ENCODE peak calls at places on chromosome 22, in six cellular contexts. I is globus pallidus, P is nucleus accumbens, C is thoracic aorta, R is AG10803, H is body of pancreas. S is an unnamed sample.

GRCh38 chr22:49998718-49999062 is 13.9 kb downstream of the IL17REL start:
- DNase-seq in H (no peak), I (no peak), R (no peak), P (no peak), C (no peak), S (no peak)

GRCh38 chr22:24445481-24446290 is 18.3 kb downstream of the ADORA2A start:
- DNase-seq in R (no peak), I (no peak), H (no peak), C (no peak), P (no peak), S (no peak)

GRCh38 chr22:17832665-17833064 is 58.4 kb upstream of the BID start:
- DNase-seq in R (no peak), H (no peak), I (no peak), C (no peak), P (no peak), S (no peak)

GRCh38 chr22:46934746-46935491 is 172.5 kb downstream of the TBC1D22A start:
- DNase-seq in H (peak), C (no peak), R (peak), I (no peak), P (no peak), S (no peak)

GRCh38 chr22:45212992-45213751 is 27.5 kb downstream of the KIAA0930 start:
- DNase-seq in H (no peak), R (peak), C (peak), P (peak), I (peak), S (no peak)

GRCh38 chr22:35914665-35915476 is 113.8 kb downstream of the RBFOX2 start:
- DNase-seq in H (peak), C (peak), I (peak), R (peak), P (peak), S (peak)

GRCh38 chr22:44357962-44358553 is 45.3 kb upstream of the SHISAL1 start:
- DNase-seq in P (no peak), I (peak), H (peak), C (no peak), R (peak), S (no peak)

GRCh38 chr22:44764373-44764772 is 12.0 kb downstream of the ARHGAP8 start:
- DNase-seq in I (no peak), R (no peak), P (no peak), C (no peak), H (no peak), S (no peak)

GRCh38 chr22:20248461-20248959 is 19.6 kb downstream of the RTN4R start:
- DNase-seq in I (no peak), C (no peak), P (no peak), H (no peak), R (no peak), S (no peak)

GRCh38 chr22:33906475-33906874 is 13.8 kb downstream of the LARGE1 start:
- DNase-seq in C (no peak), I (no peak), R (no peak), P (no peak), H (no peak), S (no peak)

GRCh38 chr22:23834406-23834805 is 4.4 kb downstream of the DERL3 start:
- DNase-seq in I (no peak), P (no peak), H (no peak), R (no peak), C (no peak), S (no peak)

GRCh38 chr22:36569999-36570398 is 41.0 kb upstream of the EIF3D start:
- DNase-seq in P (no peak), H (no peak), C (no peak), I (no peak), R (peak), S (no peak)

GRCh38 chr22:40791241-40791640 is 27.9 kb downstream of the SLC25A17 start:
- DNase-seq in H (no peak), C (no peak), R (peak), P (no peak), I (no peak), S (no peak)

GRCh38 chr22:24429411-24430365 is 2.3 kb downstream of the ADORA2A start:
- DNase-seq in H (peak), C (no peak), R (no peak), P (no peak), I (no peak), S (peak)

GRCh38 chr22:48585916-48586798 is 1241.5 kb downstream of the BRD1 start:
- DNase-seq in I (no peak), P (no peak), H (no peak), R (no peak), C (no peak), S (no peak)

GRCh38 chr22:24512043-24512442 is 16.9 kb downstream of the UPB1 start:
- DNase-seq in C (no peak), R (no peak), H (no peak), P (no peak), I (no peak), S (no peak)